ENCODE peak calls at places on chromosomes 7 and 10, in six cellular contexts. One of them, this sample, is unnamed.
A peak's percentile ranks its signal among the peaks of the same experiment; 100 is the strongest.

GRCh38 chr10:130742936-130743675 is 568.4 kb downstream of the TCERG1L start:
- DNase-seq in pancreas: no peak
- DNase-seq in GM23338: peak; percentile 29
- DNase-seq in thoracic aorta: no peak
- DNase-seq in BJ: no peak
- DNase-seq in astrocyte: no peak
- DNase-seq in this sample: no peak

GRCh38 chr7:39644170-39644569 is 20.8 kb downstream of the RALA start:
- DNase-seq in pancreas: no peak
- DNase-seq in GM23338: no peak
- DNase-seq in thoracic aorta: no peak
- DNase-seq in BJ: no peak
- DNase-seq in astrocyte: peak; percentile 77
- DNase-seq in this sample: no peak

GRCh38 chr7:116591202-116592040 is 66.6 kb downstream of the CAV1 start:
- DNase-seq in pancreas: no peak
- DNase-seq in GM23338: peak; percentile 24
- DNase-seq in thoracic aorta: no peak
- DNase-seq in BJ: no peak
- DNase-seq in astrocyte: no peak
- DNase-seq in this sample: no peak

GRCh38 chr10:122519873-122520272 is 40.7 kb upstream of the DMBT1 start:
- DNase-seq in pancreas: no peak
- DNase-seq in GM23338: no peak
- DNase-seq in thoracic aorta: no peak
- DNase-seq in BJ: no peak
- DNase-seq in astrocyte: no peak
- DNase-seq in this sample: no peak

GRCh38 chr7:32164341-32164996 is 94.3 kb upstream of the PDE1C start:
- DNase-seq in pancreas: peak; percentile 5
- DNase-seq in GM23338: peak; percentile 75
- DNase-seq in thoracic aorta: no peak
- DNase-seq in BJ: no peak
- DNase-seq in astrocyte: peak; percentile 78
- DNase-seq in this sample: no peak

GRCh38 chr7:20310963-20311742 is 19.5 kb upstream of the ITGB8 start:
- DNase-seq in pancreas: no peak
- DNase-seq in GM23338: peak; percentile 42
- DNase-seq in thoracic aorta: no peak
- DNase-seq in BJ: peak; percentile 22
- DNase-seq in astrocyte: no peak
- DNase-seq in this sample: no peak

GRCh38 chr7:29482056-29482455 is 81.6 kb upstream of the PRR15 start:
- DNase-seq in pancreas: no peak
- DNase-seq in GM23338: no peak
- DNase-seq in thoracic aorta: no peak
- DNase-seq in BJ: no peak
- DNase-seq in astrocyte: no peak
- DNase-seq in this sample: no peak

GRCh38 chr10:23432161-23432560 is 6.7 kb upstream of the OTUD1 start:
- DNase-seq in pancreas: no peak
- DNase-seq in GM23338: no peak
- DNase-seq in thoracic aorta: no peak
- DNase-seq in BJ: no peak
- DNase-seq in astrocyte: no peak
- DNase-seq in this sample: no peak

GRCh38 chr10:22657566-22658190 is 56.7 kb downstream of the PIP4K2A start:
- DNase-seq in pancreas: no peak
- DNase-seq in GM23338: no peak
- DNase-seq in thoracic aorta: no peak
- DNase-seq in BJ: no peak
- DNase-seq in astrocyte: peak; percentile 36
- DNase-seq in this sample: no peak

GRCh38 chr10:46240684-46241565 is 45.9 kb upstream of the ANTXRL start:
- DNase-seq in pancreas: no peak
- DNase-seq in GM23338: no peak
- DNase-seq in thoracic aorta: no peak
- DNase-seq in BJ: no peak
- DNase-seq in astrocyte: no peak
- DNase-seq in this sample: no peak

GRCh38 chr7:35645691-35646090 is 49.2 kb downstream of the HERPUD2 start:
- DNase-seq in pancreas: no peak
- DNase-seq in GM23338: no peak
- DNase-seq in thoracic aorta: no peak
- DNase-seq in BJ: no peak
- DNase-seq in astrocyte: no peak
- DNase-seq in this sample: no peak

GRCh38 chr10:69407621-69408301 is 9.0 kb downstream of the TACR2 start:
- DNase-seq in pancreas: no peak
- DNase-seq in GM23338: peak; percentile 58
- DNase-seq in thoracic aorta: no peak
- DNase-seq in BJ: no peak
- DNase-seq in astrocyte: no peak
- DNase-seq in this sample: no peak

DNA sequence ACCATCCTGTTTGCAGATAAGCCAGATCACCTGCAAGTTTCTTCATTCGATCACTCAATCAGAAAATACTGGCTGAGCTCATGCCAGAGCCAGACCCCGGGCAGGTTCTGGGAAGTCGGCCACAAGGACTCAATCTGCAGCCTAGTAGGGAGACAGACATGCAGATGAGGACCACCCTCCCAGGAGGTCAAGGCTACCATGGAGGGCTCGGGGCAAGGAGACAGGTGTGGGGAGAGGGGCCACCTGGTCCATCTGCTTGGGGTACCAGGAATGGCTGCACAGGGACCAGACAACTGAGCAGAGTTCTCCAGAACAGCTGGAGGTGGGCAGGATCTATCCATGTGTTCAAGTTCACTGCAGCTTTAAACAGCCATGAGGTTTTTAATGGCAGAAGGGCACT is 16.8 kb upstream of the CPXM2 start:
- DNase-seq in pancreas: no peak
- DNase-seq in GM23338: no peak
- DNase-seq in thoracic aorta: no peak
- DNase-seq in BJ: no peak
- DNase-seq in astrocyte: no peak
- DNase-seq in this sample: no peak
- H3K27me3 ChIP-seq in pancreas: no peaks in the 10 kb centered on the region
- H3K27me3 ChIP-seq in GM23338: no peaks in the 10 kb centered on the region
- H3K27me3 ChIP-seq in thoracic aorta: no peaks in the 10 kb centered on the region
- H3K27me3 ChIP-seq in BJ: no peaks in the 10 kb centered on the region
- H3K27me3 ChIP-seq in astrocyte: no peaks in the 10 kb centered on the region
- H3K27me3 ChIP-seq in this sample: peaks cover 15% of the 10 kb centered on the region

DNA sequence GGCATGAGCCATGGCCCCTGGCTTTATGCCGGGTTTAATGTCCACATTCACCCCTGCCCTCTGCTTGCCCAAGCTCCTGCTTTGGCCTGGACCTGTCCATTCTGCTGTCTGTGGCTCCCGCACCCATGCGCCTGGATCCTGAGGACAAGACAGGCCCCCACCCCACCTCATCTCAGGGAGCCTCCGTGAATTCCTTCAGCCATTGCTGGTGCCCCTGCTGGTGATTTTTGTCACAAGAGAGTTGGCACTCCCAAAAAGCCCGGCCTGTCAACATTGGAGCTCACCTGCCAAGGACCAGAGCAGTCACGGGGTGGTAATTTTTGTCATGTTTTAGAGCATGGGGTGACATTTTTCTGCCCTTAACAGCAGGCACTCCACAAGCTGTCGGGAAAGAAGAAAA is 127.5 kb upstream of the PLXNA4 start:
- DNase-seq in pancreas: no peak
- DNase-seq in GM23338: peak; percentile 60
- DNase-seq in thoracic aorta: no peak
- DNase-seq in BJ: no peak
- DNase-seq in astrocyte: no peak
- DNase-seq in this sample: no peak
- TF ChIP-seq CTCF in pancreas: no peak
- TF ChIP-seq CTCF in GM23338: peak; percentile 39
- TF ChIP-seq CTCF in thoracic aorta: no peak
- TF ChIP-seq CTCF in BJ: no peak
- TF ChIP-seq CTCF in astrocyte: no peak
- TF ChIP-seq CTCF in this sample: no peak

GRCh38 chr10:102065561-102066420 is 642 bp downstream of the HPS6 start:
- DNase-seq in pancreas: no peak
- DNase-seq in GM23338: peak; percentile 76
- DNase-seq in thoracic aorta: no peak
- DNase-seq in BJ: no peak
- DNase-seq in astrocyte: no peak
- DNase-seq in this sample: no peak

GRCh38 chr10:102068216-102068615 is 3.1 kb downstream of the HPS6 start:
- DNase-seq in pancreas: no peak
- DNase-seq in GM23338: no peak
- DNase-seq in thoracic aorta: no peak
- DNase-seq in BJ: no peak
- DNase-seq in astrocyte: no peak
- DNase-seq in this sample: no peak

GRCh38 chr10:102064868-102065560 is at the start of gene HPS6:
- DNase-seq in pancreas: peak; percentile 90
- DNase-seq in GM23338: peak; percentile 83
- DNase-seq in thoracic aorta: peak; percentile 48
- DNase-seq in BJ: peak; percentile 74
- DNase-seq in astrocyte: peak; percentile 75
- DNase-seq in this sample: peak; percentile 56

GRCh38 chr10:102067091-102067916 is 2.2 kb downstream of the HPS6 start:
- DNase-seq in pancreas: no peak
- DNase-seq in GM23338: no peak
- DNase-seq in thoracic aorta: no peak
- DNase-seq in BJ: no peak
- DNase-seq in astrocyte: no peak
- DNase-seq in this sample: no peak

DNA sequence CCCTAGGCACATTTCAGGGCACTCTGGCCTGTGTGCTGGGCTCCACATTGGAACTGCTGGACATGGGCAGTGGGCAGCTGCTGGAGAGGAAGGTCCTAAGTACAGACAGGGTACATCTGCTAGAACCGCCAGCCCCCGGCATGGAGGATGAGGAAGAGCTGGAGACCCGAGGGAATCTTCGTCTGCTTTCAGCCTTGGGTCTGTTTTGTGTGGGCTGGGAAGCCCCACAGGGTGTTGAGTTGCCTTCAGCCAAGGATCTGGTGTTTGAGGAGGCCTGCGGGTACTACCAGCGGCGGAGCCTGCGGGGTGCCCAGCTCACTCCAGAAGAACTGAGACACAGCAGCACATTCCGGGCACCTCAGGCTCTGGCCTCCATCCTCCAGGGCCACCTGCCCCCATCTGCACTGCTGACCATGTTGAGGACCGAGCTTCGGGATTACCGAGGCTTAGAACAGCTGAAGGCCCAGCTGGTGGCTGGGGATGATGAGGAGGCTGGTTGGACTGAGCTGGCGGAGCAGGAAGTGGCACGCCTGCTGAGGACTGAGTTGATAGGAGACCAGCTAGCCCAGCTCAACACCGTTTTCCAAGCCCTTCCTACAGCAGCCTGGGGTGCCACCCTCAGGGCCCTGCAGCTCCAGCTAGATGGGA is 1.4 kb downstream of the HPS6 start:
- DNase-seq in pancreas: no peak
- DNase-seq in GM23338: no peak
- DNase-seq in thoracic aorta: no peak
- DNase-seq in BJ: no peak
- DNase-seq in astrocyte: no peak
- DNase-seq in this sample: no peak
- H3K4me3 ChIP-seq in pancreas: peak overlapping the region; percentile 99
- H3K4me3 ChIP-seq in GM23338: peak overlapping the region; percentile 90
- H3K4me3 ChIP-seq in thoracic aorta: peak overlapping the region; percentile 98
- H3K4me3 ChIP-seq in BJ: peak overlapping the region; percentile 76
- H3K4me3 ChIP-seq in astrocyte: peak overlapping the region; percentile 71
- H3K4me3 ChIP-seq in this sample: peak overlapping the region; percentile 79

GRCh38 chr7:27092753-27093097 is 3.1 kb downstream of the HOXA1 start:
- DNase-seq in pancreas: no peak
- DNase-seq in GM23338: no peak
- DNase-seq in thoracic aorta: no peak
- DNase-seq in BJ: no peak
- DNase-seq in astrocyte: no peak
- DNase-seq in this sample: no peak
- H3K27me3 ChIP-seq in pancreas: peaks cover 20% of the 10 kb centered on the region
- H3K27me3 ChIP-seq in GM23338: peaks cover 100% of the 10 kb centered on the region
- H3K27me3 ChIP-seq in thoracic aorta: peaks cover 9% of the 10 kb centered on the region
- H3K27me3 ChIP-seq in BJ: peaks cover 6% of the 10 kb centered on the region
- H3K27me3 ChIP-seq in astrocyte: peaks cover 80% of the 10 kb centered on the region
- H3K27me3 ChIP-seq in this sample: peaks cover 8% of the 10 kb centered on the region

DNA sequence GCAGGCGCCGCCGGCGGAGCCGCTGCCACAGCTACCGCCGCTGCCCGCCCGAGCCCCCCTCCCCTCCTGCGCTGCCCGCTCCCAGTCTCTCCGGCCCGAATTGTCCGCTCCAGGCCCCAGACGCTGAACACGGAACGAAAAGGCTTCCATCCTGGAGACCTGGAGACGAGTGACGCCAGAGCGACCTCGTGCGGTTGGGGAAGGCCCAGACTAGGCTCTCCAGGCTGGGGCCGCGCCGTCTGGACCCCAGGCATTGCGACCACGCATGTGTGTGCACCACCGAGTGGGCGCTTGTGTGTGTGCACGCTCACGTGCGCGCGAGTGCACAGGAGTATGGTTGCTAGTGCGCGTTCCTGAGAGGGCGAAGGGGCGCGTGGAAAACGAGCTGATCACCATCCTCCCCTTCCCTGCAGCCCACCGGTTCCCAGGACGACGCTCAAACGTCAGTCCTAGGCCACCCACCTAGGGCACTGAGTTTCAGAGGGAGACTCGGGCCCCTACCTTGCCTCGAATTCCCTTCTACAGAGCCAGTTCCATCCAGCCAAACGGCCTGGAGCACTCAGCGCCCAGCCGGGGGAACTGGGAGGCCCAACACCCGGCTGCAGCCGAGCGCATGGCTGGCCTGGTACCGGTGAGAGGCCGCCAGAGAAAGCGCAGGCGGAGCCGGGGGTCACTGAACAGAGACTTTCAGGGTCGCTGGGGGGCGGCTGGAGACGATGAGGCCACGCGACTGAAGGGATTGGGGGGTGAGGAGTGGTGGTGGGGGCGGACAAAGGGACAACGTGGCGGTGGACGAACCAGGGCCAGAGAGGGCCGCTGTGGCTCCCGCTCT is 11.6 kb downstream of the LBX1 start:
- DNase-seq in pancreas: peak; percentile 22
- DNase-seq in GM23338: peak; percentile 95
- DNase-seq in thoracic aorta: no peak
- DNase-seq in BJ: no peak
- DNase-seq in astrocyte: peak; percentile 20
- DNase-seq in this sample: no peak
- TF ChIP-seq CTCF in pancreas: no peak
- TF ChIP-seq CTCF in GM23338: peak; percentile 51
- TF ChIP-seq CTCF in thoracic aorta: no peak
- TF ChIP-seq CTCF in BJ: peak; percentile 48
- TF ChIP-seq CTCF in astrocyte: no peak
- TF ChIP-seq CTCF in this sample: peak; percentile 49

GRCh38 chr7:49773939-49774458 is 561 bp downstream of the VWC2 start:
- DNase-seq in pancreas: no peak
- DNase-seq in GM23338: peak; percentile 50
- DNase-seq in thoracic aorta: no peak
- DNase-seq in BJ: no peak
- DNase-seq in astrocyte: no peak
- DNase-seq in this sample: no peak

GRCh38 chr7:49774459-49775064 is 1.1 kb downstream of the VWC2 start:
- DNase-seq in pancreas: no peak
- DNase-seq in GM23338: peak; percentile 70
- DNase-seq in thoracic aorta: no peak
- DNase-seq in BJ: no peak
- DNase-seq in astrocyte: no peak
- DNase-seq in this sample: no peak

GRCh38 chr7:49771427-49772176 is 1.8 kb upstream of the VWC2 start:
- DNase-seq in pancreas: no peak
- DNase-seq in GM23338: no peak
- DNase-seq in thoracic aorta: no peak
- DNase-seq in BJ: no peak
- DNase-seq in astrocyte: no peak
- DNase-seq in this sample: no peak

GRCh38 chr7:49775065-49775948 is 1.9 kb downstream of the VWC2 start:
- DNase-seq in pancreas: no peak
- DNase-seq in GM23338: peak; percentile 44
- DNase-seq in thoracic aorta: no peak
- DNase-seq in BJ: no peak
- DNase-seq in astrocyte: no peak
- DNase-seq in this sample: no peak

GRCh38 chr7:49773082-49773938 is at the start of gene VWC2:
- DNase-seq in pancreas: no peak
- DNase-seq in GM23338: peak; percentile 63
- DNase-seq in thoracic aorta: no peak
- DNase-seq in BJ: no peak
- DNase-seq in astrocyte: no peak
- DNase-seq in this sample: no peak
- H3K4me3 ChIP-seq in pancreas: peak within 1 kb of the TSS; percentile 57
- H3K4me3 ChIP-seq in GM23338: peak within 1 kb of the TSS; percentile 79
- H3K4me3 ChIP-seq in thoracic aorta: peak within 1 kb of the TSS; percentile 68
- H3K4me3 ChIP-seq in BJ: no peak within 1 kb of the TSS
- H3K4me3 ChIP-seq in astrocyte: no peak within 1 kb of the TSS
- H3K4me3 ChIP-seq in this sample: peak within 1 kb of the TSS; percentile 34